ENCODE peak calls at places on chromosomes 5 and 9, in four cellular contexts. One of them, this sample, is unnamed.

GRCh38 chr9:136981588-136982231 is 1.1 kb upstream of the LCNL1 start:
- DNase-seq in CD14-positive monocyte: no peak
- DNase-seq in bronchial epithelial cell: no peak
- DNase-seq in Peyer's patch: no peak
- DNase-seq in this sample: no peak

GRCh38 chr5:39197556-39197955 is 21.8 kb downstream of the FYB1 start:
- DNase-seq in CD14-positive monocyte: no peak
- DNase-seq in bronchial epithelial cell: peak
- DNase-seq in Peyer's patch: no peak
- DNase-seq in this sample: no peak

GRCh38 chr9:114046876-114047275 is 31.2 kb downstream of the AMBP start:
- DNase-seq in CD14-positive monocyte: no peak
- DNase-seq in bronchial epithelial cell: peak
- DNase-seq in Peyer's patch: no peak
- DNase-seq in this sample: no peak

GRCh38 chr9:111731916-111732315 is 62.8 kb downstream of the SHOC1 start:
- DNase-seq in CD14-positive monocyte: no peak
- DNase-seq in bronchial epithelial cell: peak
- DNase-seq in Peyer's patch: no peak
- DNase-seq in this sample: no peak

GRCh38 chr5:74095871-74096270 is 469.9 kb downstream of the ARHGEF28 start:
- DNase-seq in CD14-positive monocyte: no peak
- DNase-seq in bronchial epithelial cell: peak
- DNase-seq in Peyer's patch: no peak
- DNase-seq in this sample: no peak

GRCh38 chr5:6280425-6281100 is 97.8 kb downstream of the MED10 start:
- DNase-seq in CD14-positive monocyte: no peak
- DNase-seq in bronchial epithelial cell: no peak
- DNase-seq in Peyer's patch: no peak
- DNase-seq in this sample: no peak

GRCh38 chr9:131282688-131283422 is 6.5 kb upstream of the FAM78A start:
- DNase-seq in CD14-positive monocyte: no peak
- DNase-seq in bronchial epithelial cell: no peak
- DNase-seq in Peyer's patch: no peak
- DNase-seq in this sample: no peak

GRCh38 chr5:50768650-50769049 is 102.2 kb downstream of the PARP8 start:
- DNase-seq in CD14-positive monocyte: no peak
- DNase-seq in bronchial epithelial cell: no peak
- DNase-seq in Peyer's patch: no peak
- DNase-seq in this sample: no peak

GRCh38 chr9:23820731-23821399 is 5.2 kb downstream of the ELAVL2 start:
- DNase-seq in CD14-positive monocyte: peak
- DNase-seq in bronchial epithelial cell: no peak
- DNase-seq in Peyer's patch: peak
- DNase-seq in this sample: peak

GRCh38 chr9:21933281-21933680 is 60.9 kb downstream of the CDKN2A start:
- DNase-seq in CD14-positive monocyte: no peak
- DNase-seq in bronchial epithelial cell: peak
- DNase-seq in Peyer's patch: no peak
- DNase-seq in this sample: no peak

GRCh38 chr9:82109626-82110025 is 121.1 kb downstream of the SPATA31D1 start:
- DNase-seq in CD14-positive monocyte: no peak
- DNase-seq in bronchial epithelial cell: no peak
- DNase-seq in Peyer's patch: no peak
- DNase-seq in this sample: no peak

GRCh38 chr5:27276119-27276518 is 237.7 kb upstream of the CDH9 start:
- DNase-seq in CD14-positive monocyte: no peak
- DNase-seq in bronchial epithelial cell: no peak
- DNase-seq in Peyer's patch: no peak
- DNase-seq in this sample: no peak

GRCh38 chr5:125717209-125717608 is 706.0 kb upstream of the GRAMD2B start:
- DNase-seq in CD14-positive monocyte: no peak
- DNase-seq in bronchial epithelial cell: peak
- DNase-seq in Peyer's patch: no peak
- DNase-seq in this sample: no peak

GRCh38 chr5:80565330-80565729 is 4.8 kb downstream of the ANKRD34B start:
- DNase-seq in CD14-positive monocyte: no peak
- DNase-seq in bronchial epithelial cell: peak
- DNase-seq in Peyer's patch: no peak
- DNase-seq in this sample: no peak

GRCh38 chr9:111944467-111944866 is 47.9 kb downstream of the UGCG start:
- DNase-seq in CD14-positive monocyte: no peak
- DNase-seq in bronchial epithelial cell: peak
- DNase-seq in Peyer's patch: no peak
- DNase-seq in this sample: no peak

DNA sequence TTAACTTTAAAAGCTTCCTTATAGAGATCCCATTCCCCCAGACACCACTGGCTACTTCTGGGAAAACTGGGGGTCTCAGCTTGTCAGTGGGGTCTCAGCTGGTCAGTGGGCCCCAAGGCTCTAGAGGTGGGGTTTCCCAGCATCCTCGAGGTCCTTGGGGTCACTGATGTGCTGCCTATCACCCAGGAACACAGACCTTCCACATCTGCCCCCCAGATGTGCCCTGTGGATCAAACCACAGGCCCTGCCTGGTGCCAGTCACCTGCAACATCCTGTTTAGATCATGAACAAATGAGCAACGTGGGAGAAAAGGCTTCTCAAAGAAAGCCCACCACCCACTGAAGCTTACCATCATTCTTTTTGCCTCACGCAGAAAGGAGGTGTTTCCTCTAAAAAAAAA is 165.6 kb upstream of the FSTL4 start:
- DNase-seq in CD14-positive monocyte: no peak
- DNase-seq in bronchial epithelial cell: no peak
- DNase-seq in Peyer's patch: no peak
- DNase-seq in this sample: no peak
- TF ChIP-seq CTCF in CD14-positive monocyte: no peak
- TF ChIP-seq CTCF in bronchial epithelial cell: no peak
- TF ChIP-seq CTCF in Peyer's patch: no peak
- TF ChIP-seq CTCF in this sample: no peak

DNA sequence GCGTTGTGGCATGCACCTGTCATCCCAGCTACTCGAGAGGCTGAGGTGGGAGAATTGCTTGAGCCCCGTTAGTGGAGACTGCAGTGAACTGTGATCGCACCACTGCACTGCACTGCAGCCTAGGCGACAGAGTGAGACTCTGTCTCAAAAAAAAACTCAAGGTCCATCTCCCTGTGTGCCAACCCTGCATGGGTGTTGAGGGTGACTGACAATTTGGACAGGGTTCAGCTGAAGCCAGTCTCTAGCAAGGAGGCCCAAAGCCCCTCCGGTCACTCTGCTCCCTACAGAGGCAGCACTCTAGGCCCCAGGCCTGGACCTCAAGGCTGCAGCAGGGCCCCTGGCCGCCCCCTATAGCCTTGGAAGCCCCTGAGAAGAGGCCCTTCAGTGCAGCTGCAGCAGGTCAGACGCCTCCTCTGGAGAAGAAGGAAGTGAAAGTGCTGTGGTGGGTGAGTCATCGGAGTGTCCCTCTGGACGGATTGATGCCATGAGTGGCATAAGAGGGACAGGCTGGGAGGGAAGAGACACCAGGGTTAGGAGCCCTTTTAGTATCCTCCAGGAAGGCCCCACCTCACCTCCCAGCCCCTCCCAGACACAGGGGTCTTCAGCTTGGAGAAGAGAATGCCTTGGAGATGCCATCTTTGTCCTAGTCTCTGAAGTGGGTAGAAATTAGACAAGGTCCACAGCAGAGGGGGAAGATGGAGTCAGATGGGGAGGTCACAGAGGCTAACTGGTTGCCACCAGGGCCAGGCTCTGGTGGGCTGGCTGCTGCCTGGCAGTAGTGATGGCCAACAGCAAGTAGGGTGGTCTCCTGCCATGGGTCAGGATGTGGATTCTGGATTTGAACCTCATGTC is 39.1 kb upstream of the NEK6 start:
- DNase-seq in CD14-positive monocyte: peak
- DNase-seq in bronchial epithelial cell: peak
- DNase-seq in Peyer's patch: peak
- DNase-seq in this sample: peak
- TF ChIP-seq CTCF in CD14-positive monocyte: no peak
- TF ChIP-seq CTCF in bronchial epithelial cell: no peak
- TF ChIP-seq CTCF in Peyer's patch: peak
- TF ChIP-seq CTCF in this sample: peak

GRCh38 chr5:15796096-15796495 is 296.1 kb downstream of the FBXL7 start:
- DNase-seq in CD14-positive monocyte: no peak
- DNase-seq in bronchial epithelial cell: no peak
- DNase-seq in Peyer's patch: no peak
- DNase-seq in this sample: no peak

GRCh38 chr5:15798006-15798405 is 298.0 kb downstream of the FBXL7 start:
- DNase-seq in CD14-positive monocyte: no peak
- DNase-seq in bronchial epithelial cell: no peak
- DNase-seq in Peyer's patch: no peak
- DNase-seq in this sample: no peak

GRCh38 chr5:15796557-15796956 is 296.6 kb downstream of the FBXL7 start:
- DNase-seq in CD14-positive monocyte: no peak
- DNase-seq in bronchial epithelial cell: no peak
- DNase-seq in Peyer's patch: no peak
- DNase-seq in this sample: no peak

GRCh38 chr5:15799014-15799413 is 299.0 kb downstream of the FBXL7 start:
- DNase-seq in CD14-positive monocyte: no peak
- DNase-seq in bronchial epithelial cell: no peak
- DNase-seq in Peyer's patch: no peak
- DNase-seq in this sample: no peak

DNA sequence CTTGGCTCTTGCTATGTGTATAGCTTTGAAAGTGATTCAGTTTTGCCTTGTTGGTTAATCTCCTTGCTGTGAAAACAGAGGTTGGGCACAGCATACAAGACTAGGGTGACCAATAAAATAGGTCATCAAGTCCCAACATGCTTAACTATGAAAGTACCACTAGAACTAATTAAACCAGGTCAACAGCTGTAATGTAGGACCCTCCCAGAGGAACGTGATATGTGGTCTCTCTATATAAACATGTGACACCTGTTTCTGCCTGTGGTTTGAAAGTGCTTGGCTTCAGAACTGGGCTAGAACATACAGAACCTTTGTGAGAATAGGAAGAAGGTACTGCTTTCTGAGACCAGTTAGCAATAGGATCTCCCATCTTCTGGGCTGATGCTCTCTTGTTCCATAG is 297.1 kb downstream of the FBXL7 start:
- DNase-seq in CD14-positive monocyte: no peak
- DNase-seq in bronchial epithelial cell: peak
- DNase-seq in Peyer's patch: no peak
- DNase-seq in this sample: no peak
- TF ChIP-seq CTCF in CD14-positive monocyte: no peak
- TF ChIP-seq CTCF in bronchial epithelial cell: no peak
- TF ChIP-seq CTCF in Peyer's patch: no peak
- TF ChIP-seq CTCF in this sample: no peak

DNA sequence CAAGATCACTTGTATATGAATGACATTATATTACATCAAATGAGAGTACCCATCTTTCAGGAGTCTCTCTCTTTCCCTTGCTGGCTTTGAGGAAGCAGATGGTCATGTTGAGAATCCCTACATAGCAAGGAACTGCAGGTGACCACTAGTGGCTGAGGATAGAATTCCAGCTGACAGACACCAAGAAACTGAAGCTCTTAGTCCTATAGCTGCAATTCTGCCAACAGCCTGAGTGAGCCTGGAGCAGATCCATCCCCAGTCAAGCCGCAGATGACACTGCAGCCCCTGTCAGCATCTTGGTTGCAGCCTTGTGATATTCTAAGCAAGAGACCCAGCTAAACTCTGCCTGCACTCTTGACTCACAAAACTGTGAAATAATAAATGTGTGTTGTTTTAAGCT is 531.5 kb downstream of the CSNK1G3 start:
- DNase-seq in CD14-positive monocyte: no peak
- DNase-seq in bronchial epithelial cell: peak
- DNase-seq in Peyer's patch: no peak
- DNase-seq in this sample: no peak
- TF ChIP-seq CTCF in CD14-positive monocyte: no peak
- TF ChIP-seq CTCF in bronchial epithelial cell: peak
- TF ChIP-seq CTCF in Peyer's patch: peak
- TF ChIP-seq CTCF in this sample: peak

DNA sequence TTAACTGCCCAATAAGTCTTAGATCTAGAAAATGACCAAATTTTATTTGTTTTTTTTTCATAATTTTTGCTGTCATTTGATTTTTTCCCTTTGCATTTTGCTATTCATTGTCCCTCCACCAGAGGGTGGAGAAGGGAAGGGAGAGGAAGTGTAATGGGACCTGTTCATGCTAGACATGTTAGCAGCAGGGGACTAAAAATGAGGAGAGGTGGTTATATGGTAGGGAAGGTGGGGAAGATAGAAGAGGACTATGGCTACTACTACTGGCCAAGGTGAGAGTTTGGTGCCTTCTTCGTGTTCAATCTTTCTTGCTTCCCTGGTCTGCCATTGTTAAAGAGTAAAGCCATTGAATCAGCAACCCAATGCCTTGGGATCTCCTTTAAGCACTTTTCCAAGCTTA is 6.4 kb downstream of the GRIA1 start:
- DNase-seq in CD14-positive monocyte: no peak
- DNase-seq in bronchial epithelial cell: peak
- DNase-seq in Peyer's patch: no peak
- DNase-seq in this sample: no peak
- TF ChIP-seq CTCF in CD14-positive monocyte: no peak
- TF ChIP-seq CTCF in bronchial epithelial cell: peak
- TF ChIP-seq CTCF in Peyer's patch: peak
- TF ChIP-seq CTCF in this sample: peak

DNA sequence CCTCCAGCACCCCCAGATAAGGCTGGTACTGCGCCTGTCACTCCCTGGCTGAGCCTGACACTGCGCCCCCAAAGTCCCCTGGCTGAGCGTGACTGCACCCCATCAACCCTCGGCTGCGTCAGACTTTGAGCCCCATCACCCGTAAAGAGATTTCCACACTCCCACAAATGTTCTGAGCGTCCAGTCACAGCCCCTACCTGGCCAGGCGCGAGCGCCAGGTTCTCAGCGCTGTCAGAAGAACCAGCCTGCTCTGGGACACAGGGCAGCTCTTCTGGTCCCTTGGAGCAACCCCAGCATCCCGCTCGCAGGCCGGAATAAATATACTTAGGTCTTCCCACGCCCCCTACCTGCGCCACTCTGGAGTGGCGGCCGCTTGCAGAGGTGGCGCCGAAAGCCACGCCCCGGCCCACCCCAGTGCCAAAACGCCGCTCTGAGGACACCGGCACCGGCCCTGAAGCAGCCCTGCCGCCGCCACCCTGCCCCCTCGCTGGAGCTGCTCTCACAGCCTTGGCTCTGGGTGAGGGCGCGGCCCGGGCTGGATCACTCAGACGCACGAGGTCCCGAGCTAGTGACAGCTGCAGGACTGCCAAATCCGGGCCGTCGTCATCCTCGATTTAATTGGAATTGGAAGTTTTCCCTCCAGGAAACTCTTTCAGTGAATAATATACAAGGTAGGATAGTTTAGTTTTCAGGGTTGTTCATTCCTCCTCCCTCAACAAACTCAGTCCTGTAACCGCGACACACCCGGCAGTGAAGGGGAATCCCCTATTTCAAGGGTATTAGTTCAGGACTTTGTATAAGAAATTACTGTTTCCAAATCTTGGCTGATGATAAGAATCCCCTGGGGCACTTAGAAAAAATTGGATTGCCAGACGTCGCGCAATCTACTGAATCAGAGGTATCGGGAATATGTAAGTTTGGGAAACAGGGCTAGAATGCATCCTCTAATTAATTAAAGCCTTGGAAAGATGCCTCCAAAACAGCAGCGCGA is 1.2 kb upstream of the CEMIP2 start:
- DNase-seq in CD14-positive monocyte: peak
- DNase-seq in bronchial epithelial cell: peak
- DNase-seq in Peyer's patch: peak
- DNase-seq in this sample: peak
- TF ChIP-seq CTCF in CD14-positive monocyte: peak
- TF ChIP-seq CTCF in bronchial epithelial cell: peak
- TF ChIP-seq CTCF in Peyer's patch: peak
- TF ChIP-seq CTCF in this sample: peak